ENCODE peak calls at places on chromosomes 16 and 17, in eight cellular contexts. F is mucosa of descending colon, I is A549, U is astrocyte, X is bronchial epithelial cell, Z is IMR-90, J is cardiac fibroblast, T is AG10803. Q is an unnamed sample.

GRCh38 chr16:75402174-75402820 is 31.0 kb downstream of the CFDP1 start:
- DNase-seq in F (no peak), I (no peak), U (peak; percentile 80), X (peak; percentile 82), Z (peak; percentile 75), J (peak; percentile 59), T (peak; percentile 40), Q (no peak)

GRCh38 chr17:66725956-66726355 is 109.0 kb upstream of the CACNG5 start:
- DNase-seq in F (no peak), I (no peak), U (no peak), X (no peak), Z (no peak), J (no peak), T (no peak), Q (no peak)

GRCh38 chr16:77137045-77137444 is 53.9 kb upstream of the MON1B start:
- DNase-seq in F (no peak), I (no peak), U (no peak), X (no peak), Z (no peak), J (no peak), T (no peak), Q (no peak)

GRCh38 chr17:7856081-7856791 is 1.1 kb downstream of the NAA38 start:
- DNase-seq in F (peak; percentile 79), I (no peak), U (no peak), X (no peak), Z (no peak), J (peak; percentile 81), T (peak; percentile 20), Q (no peak)

GRCh38 chr16:72876981-72877373 is 171.0 kb downstream of the ZFHX3 start:
- DNase-seq in F (no peak), I (no peak), U (peak; percentile 71), X (no peak), Z (no peak), J (no peak), T (peak; percentile 54), Q (no peak)

GRCh38 chr17:80732268-80732667 is 187.6 kb downstream of the RPTOR start:
- DNase-seq in F (no peak), I (no peak), U (peak; percentile 74), X (no peak), Z (peak; percentile 74), J (peak; percentile 12), T (peak; percentile 90), Q (no peak)

GRCh38 chr17:64461788-64462187 is 12.9 kb downstream of the MILR1 start:
- DNase-seq in F (no peak), I (no peak), U (no peak), X (no peak), Z (no peak), J (no peak), T (no peak), Q (no peak)

GRCh38 chr16:50497592-50497991 is 50.6 kb upstream of the NKD1 start:
- DNase-seq in F (no peak), I (no peak), U (peak; percentile 70), X (peak; percentile 50), Z (peak; percentile 13), J (no peak), T (peak; percentile 77), Q (no peak)

GRCh38 chr17:59707971-59708425 is 544 bp downstream of the VMP1 start:
- DNase-seq in F (no peak), I (no peak), U (no peak), X (no peak), Z (no peak), J (peak; percentile 40), T (peak; percentile 29), Q (no peak)

GRCh38 chr16:75787421-75787820 is 61.1 kb upstream of the CPHXL start:
- DNase-seq in F (no peak), I (no peak), U (no peak), X (no peak), Z (no peak), J (no peak), T (no peak), Q (no peak)

GRCh38 chr16:51271156-51271555 is 120.1 kb upstream of the SALL1 start:
- DNase-seq in F (no peak), I (no peak), U (peak; percentile 25), X (no peak), Z (no peak), J (no peak), T (no peak), Q (no peak)

GRCh38 chr17:44222112-44222869 is 2.8 kb upstream of the UBTF start:
- DNase-seq in F (peak; percentile 88), I (peak; percentile 86), U (peak; percentile 63), X (peak; percentile 51), Z (peak; percentile 66), J (peak; percentile 91), T (peak; percentile 81), Q (peak; percentile 80)

GRCh38 chr16:11946433-11946832 is 4.6 kb upstream of the NPIPB2 start:
- DNase-seq in F (no peak), I (no peak), U (peak; percentile 13), X (no peak), Z (no peak), J (no peak), T (no peak), Q (no peak)

GRCh38 chr16:27976990-27977389 is 86.5 kb downstream of the GSG1L start:
- DNase-seq in F (no peak), I (no peak), U (no peak), X (no peak), Z (no peak), J (no peak), T (no peak), Q (no peak)

GRCh38 chr17:42422412-42422957 is 571 bp downstream of the CAVIN1 start:
- DNase-seq in F (peak; percentile 58), I (peak; percentile 59), U (no peak), X (no peak), Z (peak; percentile 32), J (peak; percentile 35), T (no peak), Q (peak; percentile 54)

GRCh38 chr17:4247981-4248388 is 15.8 kb downstream of the ANKFY1 start:
- DNase-seq in F (peak; percentile 85), I (no peak), U (no peak), X (peak; percentile 76), Z (no peak), J (no peak), T (no peak), Q (no peak)

GRCh38 chr17:80678621-80679020 is 134.0 kb downstream of the RPTOR start:
- DNase-seq in F (no peak), I (no peak), U (peak; percentile 87), X (peak; percentile 56), Z (peak; percentile 91), J (peak; percentile 51), T (peak; percentile 26), Q (no peak)

GRCh38 chr16:56279914-56280313 is 88.6 kb downstream of the GNAO1 start:
- DNase-seq in F (no peak), I (no peak), U (no peak), X (no peak), Z (no peak), J (no peak), T (no peak), Q (no peak)

GRCh38 chr16:56278196-56278855 is 87.0 kb downstream of the GNAO1 start:
- DNase-seq in F (no peak), I (no peak), U (no peak), X (no peak), Z (no peak), J (no peak), T (no peak), Q (no peak)

GRCh38 chr16:56282455-56282854 is 91.2 kb downstream of the GNAO1 start:
- DNase-seq in F (no peak), I (no peak), U (no peak), X (no peak), Z (no peak), J (no peak), T (no peak), Q (no peak)

GRCh38 chr16:56279132-56279531 is 87.8 kb downstream of the GNAO1 start:
- DNase-seq in F (peak; percentile 73), I (no peak), U (no peak), X (peak; percentile 4), Z (no peak), J (no peak), T (no peak), Q (no peak)

GRCh38 chr16:56281256-56281805 is 90.0 kb downstream of the GNAO1 start:
- DNase-seq in F (no peak), I (no peak), U (no peak), X (peak; percentile 10), Z (no peak), J (no peak), T (no peak), Q (no peak)
- TF ChIP-seq CTCF in F (no peak), I (peak; percentile 30), U (peak; percentile 30), X (peak; percentile 37), Z (peak; percentile 26), J (peak; percentile 48), T (peak; percentile 49), Q (peak; percentile 19)

GRCh38 chr17:17498606-17499301 is 2.6 kb upstream of the RASD1 start:
- DNase-seq in F (peak; percentile 48), I (no peak), U (no peak), X (no peak), Z (no peak), J (no peak), T (no peak), Q (no peak)

GRCh38 chr17:17502741-17503565 is 6.8 kb upstream of the RASD1 start:
- DNase-seq in F (peak; percentile 26), I (no peak), U (no peak), X (no peak), Z (no peak), J (no peak), T (no peak), Q (no peak)

GRCh38 chr17:17503566-17504130 is 7.5 kb upstream of the RASD1 start:
- DNase-seq in F (peak; percentile 40), I (no peak), U (no peak), X (no peak), Z (no peak), J (peak; percentile 16), T (no peak), Q (no peak)

GRCh38 chr17:17499402-17500145 is 3.4 kb upstream of the RASD1 start:
- DNase-seq in F (no peak), I (no peak), U (no peak), X (no peak), Z (no peak), J (no peak), T (no peak), Q (no peak)

GRCh38 chr17:17500999-17501605 is 4.9 kb upstream of the RASD1 start:
- DNase-seq in F (no peak), I (no peak), U (no peak), X (peak; percentile 10), Z (no peak), J (peak; percentile 12), T (no peak), Q (no peak)
- TF ChIP-seq CTCF in F (no peak), I (no peak), U (no peak), X (peak; percentile 22), Z (no peak), J (peak; percentile 42), T (no peak), Q (no peak)

GRCh38 chr17:409848-410673 is 57.5 kb upstream of the RPH3AL start:
- DNase-seq in F (peak; percentile 100), I (peak; percentile 100), U (peak; percentile 84), X (peak; percentile 99), Z (peak; percentile 98), J (peak; percentile 99), T (peak; percentile 95), Q (peak; percentile 99)
- TF ChIP-seq CTCF in F (peak; percentile 12), I (no peak), U (no peak), X (no peak), Z (peak; percentile 9), J (no peak), T (no peak), Q (no peak)

DNA sequence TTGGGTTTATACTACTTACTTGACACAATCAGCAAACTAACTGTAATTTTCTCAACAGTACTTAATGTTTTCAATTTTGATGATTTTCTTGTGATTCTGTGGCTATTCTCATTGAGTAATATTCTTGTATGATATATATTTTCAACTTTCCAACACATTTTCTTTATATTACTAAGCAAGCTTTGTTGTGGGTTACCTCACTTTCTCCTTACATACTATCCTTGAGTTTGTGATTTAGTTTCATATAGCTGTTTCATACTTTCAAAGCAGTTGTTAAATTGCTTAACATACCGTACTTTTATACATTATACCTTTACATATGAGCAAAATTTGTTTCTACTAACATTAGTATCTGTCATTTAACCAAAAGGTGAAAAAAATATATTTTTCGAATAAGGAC is 197.1 kb downstream of the BCAS3 start:
- DNase-seq in F (no peak), I (no peak), U (no peak), X (no peak), Z (no peak), J (no peak), T (no peak), Q (no peak)
- TF ChIP-seq CTCF in F (no peak), I (no peak), U (no peak), X (no peak), Z (no peak), J (no peak), T (no peak), Q (no peak)